ENCODE peak calls at places on chromosome 19, in four cellular contexts. One of them, this sample, is unnamed.

GRCh38 chr19:48661746-48662145 is 11.1 kb downstream of the NTN5 start:
- DNase-seq in ovary: no peak
- DNase-seq in uterus: no peak
- DNase-seq in body of pancreas: no peak
- DNase-seq in this sample: no peak

GRCh38 chr19:2552859-2553258 is 76.9 kb downstream of the GADD45B start:
- DNase-seq in ovary: no peak
- DNase-seq in uterus: no peak
- DNase-seq in body of pancreas: no peak
- DNase-seq in this sample: no peak

GRCh38 chr19:13036366-13036976 is 41.2 kb downstream of the NFIX start:
- DNase-seq in ovary: no peak
- DNase-seq in uterus: peak
- DNase-seq in body of pancreas: peak
- DNase-seq in this sample: no peak

GRCh38 chr19:39969681-39970423 is 1.1 kb upstream of the PSMC4 start:
- DNase-seq in ovary: no peak
- DNase-seq in uterus: no peak
- DNase-seq in body of pancreas: no peak
- DNase-seq in this sample: no peak

GRCh38 chr19:49687150-49687549 is 2.2 kb upstream of the ADM5 start:
- DNase-seq in ovary: no peak
- DNase-seq in uterus: no peak
- DNase-seq in body of pancreas: no peak
- DNase-seq in this sample: no peak

GRCh38 chr19:54390942-54391577 is 24.2 kb upstream of the TTYH1 start:
- DNase-seq in ovary: peak
- DNase-seq in uterus: no peak
- DNase-seq in body of pancreas: peak
- DNase-seq in this sample: peak

GRCh38 chr19:40143612-40144011 is 47.6 kb upstream of the MAP3K10 start:
- DNase-seq in ovary: no peak
- DNase-seq in uterus: no peak
- DNase-seq in body of pancreas: no peak
- DNase-seq in this sample: no peak

GRCh38 chr19:49997709-49998108 is 27.5 kb downstream of the VRK3 start:
- DNase-seq in ovary: no peak
- DNase-seq in uterus: no peak
- DNase-seq in body of pancreas: no peak
- DNase-seq in this sample: no peak

GRCh38 chr19:6947745-6948144 is 60.4 kb downstream of the ADGRE1 start:
- DNase-seq in ovary: no peak
- DNase-seq in uterus: no peak
- DNase-seq in body of pancreas: no peak
- DNase-seq in this sample: no peak

GRCh38 chr19:45847661-45848060 is 15.3 kb downstream of the SYMPK start:
- DNase-seq in ovary: no peak
- DNase-seq in uterus: no peak
- DNase-seq in body of pancreas: no peak
- DNase-seq in this sample: no peak
- TF ChIP-seq POLR2A in ovary: no peak
- TF ChIP-seq POLR2A in uterus: no peak
- TF ChIP-seq POLR2A in body of pancreas: no peak
- TF ChIP-seq POLR2A in this sample: no peak

GRCh38 chr19:10615429-10616023 is 9.8 kb upstream of the SLC44A2 start:
- DNase-seq in ovary: no peak
- DNase-seq in uterus: no peak
- DNase-seq in body of pancreas: no peak
- DNase-seq in this sample: no peak

GRCh38 chr19:10617409-10618121 is 7.8 kb upstream of the SLC44A2 start:
- DNase-seq in ovary: no peak
- DNase-seq in uterus: no peak
- DNase-seq in body of pancreas: no peak
- DNase-seq in this sample: peak

GRCh38 chr19:10611907-10612306 is 13.4 kb upstream of the SLC44A2 start:
- DNase-seq in ovary: no peak
- DNase-seq in uterus: no peak
- DNase-seq in body of pancreas: no peak
- DNase-seq in this sample: no peak

DNA sequence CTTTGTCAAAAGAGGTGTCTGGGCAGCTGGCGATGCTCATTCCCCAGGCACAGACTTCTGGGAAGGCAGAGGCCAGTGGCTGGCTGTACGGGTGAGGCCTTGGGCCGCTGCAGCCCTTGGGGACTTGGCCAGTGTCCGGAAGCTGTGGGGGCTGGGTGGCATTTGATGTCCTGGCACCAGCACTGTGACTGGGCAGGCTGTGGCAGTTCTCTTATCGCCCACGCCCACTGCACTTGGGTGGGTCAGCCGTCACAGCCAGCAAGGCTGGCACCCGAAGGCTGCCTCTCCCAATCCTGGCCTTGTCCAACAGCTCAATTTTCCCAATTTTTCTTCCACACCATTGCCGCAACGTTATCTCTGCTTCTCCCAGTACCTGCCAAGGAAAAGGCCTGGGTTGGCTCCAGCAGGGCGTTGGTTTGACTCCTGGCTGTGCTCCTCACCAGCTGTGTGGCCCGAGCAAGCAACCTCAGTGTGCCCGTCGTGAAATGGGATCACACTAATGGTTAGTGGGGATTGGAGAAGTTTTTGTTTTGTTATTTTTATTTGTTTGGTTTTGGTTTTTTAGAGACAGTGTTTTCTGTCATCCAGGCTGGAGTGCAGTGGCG is 12.7 kb upstream of the SLC44A2 start:
- DNase-seq in ovary: no peak
- DNase-seq in uterus: peak
- DNase-seq in body of pancreas: peak
- DNase-seq in this sample: peak
- H3K27ac ChIP-seq in ovary: peak
- H3K27ac ChIP-seq in uterus: peak
- H3K27ac ChIP-seq in body of pancreas: peak
- H3K27ac ChIP-seq in this sample: peak

GRCh38 chr19:37926255-37926654 is 19.2 kb downstream of the SIPA1L3 start:
- DNase-seq in ovary: no peak
- DNase-seq in uterus: no peak
- DNase-seq in body of pancreas: no peak
- DNase-seq in this sample: no peak
- TF ChIP-seq POLR2A in ovary: no peak
- TF ChIP-seq POLR2A in uterus: no peak
- TF ChIP-seq POLR2A in body of pancreas: no peak
- TF ChIP-seq POLR2A in this sample: no peak

GRCh38 chr19:17236831-17237543 is 8.7 kb downstream of the NR2F6 start:
- DNase-seq in ovary: no peak
- DNase-seq in uterus: no peak
- DNase-seq in body of pancreas: no peak
- DNase-seq in this sample: no peak
- H3K27ac ChIP-seq in ovary: peak
- H3K27ac ChIP-seq in uterus: peak
- H3K27ac ChIP-seq in body of pancreas: peak
- H3K27ac ChIP-seq in this sample: no peak

GRCh38 chr19:52094526-52094925 is 1.0 kb downstream of the ZNF841 start:
- DNase-seq in ovary: no peak
- DNase-seq in uterus: no peak
- DNase-seq in body of pancreas: no peak
- DNase-seq in this sample: no peak

GRCh38 chr19:52099497-52100138 is 4.1 kb upstream of the ZNF841 start:
- DNase-seq in ovary: no peak
- DNase-seq in uterus: no peak
- DNase-seq in body of pancreas: no peak
- DNase-seq in this sample: no peak

GRCh38 chr19:52095172-52096014 is at the start of gene ZNF841:
- DNase-seq in ovary: peak
- DNase-seq in uterus: peak
- DNase-seq in body of pancreas: peak
- DNase-seq in this sample: peak
- TF ChIP-seq POLR2A in ovary: peak
- TF ChIP-seq POLR2A in uterus: peak
- TF ChIP-seq POLR2A in body of pancreas: peak
- TF ChIP-seq POLR2A in this sample: peak

This sample was measured in prostate gland.